ENCODE peak calls at places on chromosome 1, in ten cellular contexts. H, Z, F, L, O, Q, G, K, T and N are unnamed samples.

GRCh38 chr1:30650038-30650958 is 73.1 kb downstream of the MATN1 start:
- DNase-seq in H (no peak), Z (no peak), F (no peak), L (no peak), O (no peak), Q (no peak), G (no peak), K (no peak), T (no peak), N (no peak)

GRCh38 chr1:217026506-217026905 is 303.3 kb upstream of the ESRRG start:
- DNase-seq in H (no peak), Z (no peak), F (no peak), L (no peak), O (no peak), Q (no peak), G (no peak), K (peak; percentile 2), T (no peak), N (peak; percentile 4)

GRCh38 chr1:64891440-64891815 is 74.9 kb downstream of the JAK1 start:
- DNase-seq in H (no peak), Z (no peak), F (no peak), L (no peak), O (no peak), Q (no peak), G (no peak), K (peak; percentile 40), T (no peak), N (peak; percentile 13)

GRCh38 chr1:214453109-214453722 is 98.2 kb downstream of the PTPN14 start:
- DNase-seq in H (no peak), Z (no peak), F (no peak), L (peak; percentile 70), O (no peak), Q (no peak), G (peak; percentile 66), K (peak; percentile 69), T (no peak), N (peak; percentile 85)

GRCh38 chr1:77545970-77546369 is 136.5 kb downstream of the ZZZ3 start:
- DNase-seq in H (no peak), Z (no peak), F (no peak), L (peak; percentile 82), O (peak; percentile 21), Q (peak; percentile 12), G (no peak), K (peak; percentile 69), T (no peak), N (peak; percentile 74)

GRCh38 chr1:201119206-201119814 is 7.1 kb upstream of the CACNA1S start:
- DNase-seq in H (peak; percentile 79), Z (peak; percentile 64), F (no peak), L (no peak), O (no peak), Q (no peak), G (peak; percentile 83), K (peak; percentile 68), T (no peak), N (peak; percentile 64)

GRCh38 chr1:162560303-162561036 is 1.1 kb upstream of the UAP1 start:
- DNase-seq in H (peak; percentile 46), Z (peak; percentile 8), F (no peak), L (no peak), O (no peak), Q (no peak), G (peak; percentile 58), K (no peak), T (no peak), N (no peak)

GRCh38 chr1:23122023-23122738 is 46.5 kb downstream of the LUZP1 start:
- DNase-seq in H (no peak), Z (peak; percentile 33), F (no peak), L (no peak), O (no peak), Q (no peak), G (no peak), K (peak; percentile 53), T (no peak), N (no peak)

GRCh38 chr1:204287466-204287881 is 72.3 kb downstream of the PLEKHA6 start:
- DNase-seq in H (no peak), Z (peak; percentile 30), F (no peak), L (no peak), O (no peak), Q (no peak), G (no peak), K (no peak), T (no peak), N (no peak)

GRCh38 chr1:19650416-19651140 is 6.5 kb downstream of the NBL1 start:
- DNase-seq in H (no peak), Z (no peak), F (no peak), L (no peak), O (no peak), Q (no peak), G (no peak), K (peak; percentile 41), T (peak; percentile 73), N (no peak)

GRCh38 chr1:158999301-159000069 is 10.2 kb upstream of the IFI16 start:
- DNase-seq in H (no peak), Z (no peak), F (peak; percentile 75), L (peak; percentile 93), O (no peak), Q (no peak), G (no peak), K (peak; percentile 92), T (peak; percentile 80), N (peak; percentile 88)